ENCODE peak calls at places on chromosomes 2 and 18, in six cellular contexts. V, I, E, Y, B and M are unnamed samples.

GRCh38 chr18:13218376-13219011 is at the start of gene LDLRAD4:
- DNase-seq in V (no peak), I (no peak), E (no peak), Y (peak), B (no peak), M (no peak)

GRCh38 chr2:186098821-186099220 is 360.2 kb downstream of the FSIP2 start:
- DNase-seq in V (no peak), I (no peak), E (no peak), Y (no peak), B (no peak), M (no peak)

GRCh38 chr2:131151398-131151797 is 46.3 kb downstream of the PLEKHB2 start:
- DNase-seq in V (no peak), I (no peak), E (no peak), Y (no peak), B (no peak), M (no peak)

GRCh38 chr2:5510082-5510481 is 182.1 kb upstream of the SOX11 start:
- DNase-seq in V (no peak), I (no peak), E (no peak), Y (no peak), B (no peak), M (no peak)

GRCh38 chr2:46157966-46158310 is 139.3 kb upstream of the EPAS1 start:
- DNase-seq in V (no peak), I (no peak), E (no peak), Y (no peak), B (no peak), M (no peak)

GRCh38 chr2:239002960-239003932 is 155.4 kb downstream of the TWIST2 start:
- DNase-seq in V (peak), I (no peak), E (no peak), Y (no peak), B (peak), M (peak)

GRCh38 chr2:46067501-46068292 is 229.5 kb upstream of the EPAS1 start:
- DNase-seq in V (peak), I (no peak), E (no peak), Y (no peak), B (peak), M (peak)

GRCh38 chr2:9095690-9096089 is 92.2 kb upstream of the MBOAT2 start:
- DNase-seq in V (no peak), I (peak), E (no peak), Y (peak), B (no peak), M (no peak)

GRCh38 chr2:106931742-106932335 is 45.9 kb upstream of the ST6GAL2 start:
- DNase-seq in V (no peak), I (no peak), E (no peak), Y (no peak), B (no peak), M (no peak)

GRCh38 chr2:103353754-103354153 is 591.9 kb downstream of the TMEM182 start:
- DNase-seq in V (no peak), I (no peak), E (no peak), Y (no peak), B (peak), M (no peak)

GRCh38 chr2:158686166-158686792 is 108.8 kb upstream of the DAPL1 start:
- DNase-seq in V (no peak), I (no peak), E (peak), Y (no peak), B (peak), M (no peak)

GRCh38 chr2:48733067-48733503 is 22.4 kb downstream of the LHCGR start:
- DNase-seq in V (no peak), I (no peak), E (no peak), Y (peak), B (no peak), M (no peak)

GRCh38 chr18:2686349-2686968 is 30.9 kb downstream of the SMCHD1 start:
- DNase-seq in V (no peak), I (no peak), E (no peak), Y (no peak), B (no peak), M (no peak)

GRCh38 chr18:79533146-79533545 is 137.4 kb downstream of the NFATC1 start:
- DNase-seq in V (no peak), I (peak), E (no peak), Y (no peak), B (peak), M (no peak)

GRCh38 chr2:210195066-210195852 is 24.1 kb upstream of the KANSL1L start:
- DNase-seq in V (no peak), I (no peak), E (no peak), Y (no peak), B (peak), M (peak)

GRCh38 chr2:133377021-133377481 is 191.2 kb downstream of the NCKAP5 start:
- DNase-seq in V (no peak), I (no peak), E (no peak), Y (no peak), B (no peak), M (no peak)

GRCh38 chr2:174761837-174762236 is 2.4 kb downstream of the CHRNA1 start:
- DNase-seq in V (peak), I (no peak), E (no peak), Y (no peak), B (peak), M (no peak)

GRCh38 chr2:241315879-241316700 is at the start of gene SEPTIN2:
- DNase-seq in V (no peak), I (peak), E (peak), Y (peak), B (peak), M (peak)

DNA sequence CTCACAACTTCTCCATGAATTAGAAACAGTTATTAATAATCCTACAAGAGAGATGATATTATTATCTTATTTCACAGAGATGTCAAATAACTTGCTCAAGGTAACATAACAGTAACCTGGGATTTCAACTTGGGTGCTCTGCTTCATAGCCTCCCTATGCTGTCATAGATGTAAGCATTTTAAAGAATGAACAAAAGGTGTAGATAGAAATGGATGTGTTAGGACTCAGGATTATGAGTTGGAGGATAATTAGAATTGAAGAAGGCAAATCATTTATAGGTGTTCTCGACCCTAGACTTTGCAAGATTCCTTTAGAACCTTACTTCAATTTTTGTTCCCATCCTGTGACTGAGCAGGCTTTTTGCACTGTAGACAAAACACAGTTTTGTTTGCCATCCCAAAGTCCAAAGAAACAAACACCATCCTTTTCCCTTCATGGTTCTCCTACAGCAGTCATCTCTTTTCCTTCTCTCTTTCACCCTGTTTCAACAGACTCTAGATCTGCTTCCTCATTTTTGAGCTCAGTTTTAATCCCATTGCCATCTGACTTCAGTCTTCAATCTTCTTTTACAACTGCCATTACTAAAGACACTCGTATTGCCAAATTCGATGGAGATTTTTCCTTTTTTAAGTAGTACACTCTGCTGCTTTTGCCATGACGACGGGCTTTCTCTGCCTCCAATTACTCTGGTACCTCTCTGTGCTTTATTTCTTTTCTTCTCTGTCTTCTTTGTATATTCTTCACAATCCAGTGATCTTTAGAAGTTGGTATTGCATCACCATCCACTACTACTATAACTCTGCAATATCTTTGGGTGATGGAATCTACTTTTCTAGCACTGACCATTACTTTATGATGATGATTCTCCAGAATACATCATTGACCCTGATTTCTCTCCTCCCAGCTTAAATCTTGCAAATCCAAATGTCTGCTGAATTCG is 4.5 kb downstream of the HNMT start:
- DNase-seq in V (no peak), I (no peak), E (no peak), Y (no peak), B (no peak), M (no peak)
- H3K27ac ChIP-seq in V (no peak), I (peak), E (no peak), Y (no peak), B (no peak), M (no peak)

GRCh38 chr2:70511986-70512729 is 41.5 kb downstream of the TGFA start:
- DNase-seq in V (no peak), I (no peak), E (no peak), Y (peak), B (no peak), M (no peak)

GRCh38 chr2:70515938-70516337 is 37.7 kb downstream of the TGFA start:
- DNase-seq in V (no peak), I (no peak), E (no peak), Y (no peak), B (no peak), M (no peak)

GRCh38 chr2:70513751-70514150 is 39.9 kb downstream of the TGFA start:
- DNase-seq in V (no peak), I (no peak), E (no peak), Y (no peak), B (peak), M (no peak)

GRCh38 chr2:70516596-70516995 is 37.0 kb downstream of the TGFA start:
- DNase-seq in V (no peak), I (no peak), E (no peak), Y (no peak), B (no peak), M (no peak)

DNA sequence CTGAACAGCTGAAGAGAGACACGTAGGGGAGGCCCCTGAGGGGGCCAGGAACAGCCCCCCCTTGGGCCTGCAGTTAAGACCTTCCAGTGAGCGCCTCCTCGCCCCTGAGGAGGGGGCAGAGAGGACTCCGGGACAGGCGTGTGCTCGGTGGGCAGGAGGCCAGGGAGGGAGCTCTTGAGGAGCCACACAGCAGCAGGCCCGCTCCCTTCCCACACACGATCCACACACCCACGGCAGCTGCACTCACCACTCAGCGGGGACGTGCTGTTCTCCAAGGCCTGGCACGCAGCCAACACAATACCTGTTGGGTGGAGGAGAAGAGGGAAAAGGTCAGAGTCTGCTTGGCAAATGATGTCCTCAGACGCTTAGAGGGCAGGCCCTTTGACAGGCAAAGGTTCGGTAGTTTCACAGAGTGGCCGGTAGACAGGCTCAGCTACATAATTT is 39.0 kb downstream of the TGFA start:
- DNase-seq in V (no peak), I (peak), E (no peak), Y (no peak), B (peak), M (no peak)
- H3K27ac ChIP-seq in V (no peak), I (no peak), E (no peak), Y (no peak), B (no peak), M (no peak)

GRCh38 chr2:191611614-191612013 is 66.3 kb upstream of the NABP1 start:
- DNase-seq in V (no peak), I (peak), E (no peak), Y (no peak), B (no peak), M (no peak)
- H3K27ac ChIP-seq in V (peak), I (peak), E (no peak), Y (no peak), B (no peak), M (peak)

DNA sequence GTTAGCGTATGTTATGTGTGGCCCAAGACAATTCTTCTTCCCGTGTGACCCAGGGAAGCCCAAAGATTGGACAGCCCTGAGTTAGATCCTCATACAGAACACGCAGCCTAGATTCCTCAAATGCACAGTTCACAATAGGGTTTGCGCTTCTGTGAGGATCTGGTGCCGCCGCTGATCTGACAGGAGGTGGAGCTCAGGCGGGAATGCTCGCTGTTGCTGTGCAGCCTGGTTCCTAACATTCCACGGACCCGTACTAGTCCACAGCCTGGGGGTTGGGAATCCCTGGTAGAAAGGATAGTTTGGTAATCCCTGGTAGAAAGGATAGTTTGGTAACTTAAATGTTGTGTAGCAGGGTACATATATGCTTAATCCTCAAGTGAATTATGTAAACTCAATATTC is 27.0 kb downstream of the MAPRE3 start:
- DNase-seq in V (no peak), I (no peak), E (no peak), Y (no peak), B (no peak), M (no peak)
- H3K27ac ChIP-seq in V (no peak), I (no peak), E (no peak), Y (no peak), B (no peak), M (no peak)

DNA sequence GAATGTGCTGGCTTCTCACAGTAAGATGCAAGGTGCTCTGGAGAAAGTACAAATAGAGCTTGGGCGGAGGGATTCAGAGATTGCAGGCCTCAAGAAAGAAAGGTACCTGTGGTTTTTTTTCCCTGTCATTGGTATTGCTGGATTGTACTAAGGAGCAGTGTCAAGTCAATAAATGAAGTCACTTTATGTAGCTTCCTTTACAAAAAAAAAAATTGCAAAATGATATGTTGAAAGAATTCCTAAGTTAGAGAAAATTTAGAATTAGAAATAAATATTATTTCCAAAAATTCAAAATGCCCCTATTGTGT is 80.0 kb downstream of the GTF3C3 start:
- DNase-seq in V (no peak), I (no peak), E (no peak), Y (no peak), B (no peak), M (no peak)
- H3K27ac ChIP-seq in V (no peak), I (no peak), E (no peak), Y (no peak), B (peak), M (peak)

GRCh38 chr2:160209457-160209856 is 9.4 kb upstream of the ITGB6 start:
- DNase-seq in V (peak), I (no peak), E (no peak), Y (no peak), B (peak), M (peak)
- H3K27ac ChIP-seq in V (peak), I (peak), E (no peak), Y (no peak), B (peak), M (peak)

GRCh38 chr2:166180951-166181812 is 53.4 kb upstream of the SCN1A start:
- DNase-seq in V (no peak), I (peak), E (no peak), Y (peak), B (peak), M (peak)
- H3K27ac ChIP-seq in V (no peak), I (no peak), E (no peak), Y (no peak), B (no peak), M (peak)

GRCh38 chr2:172085460-172086159 is at the start of gene DLX1:
- DNase-seq in V (no peak), I (no peak), E (no peak), Y (peak), B (no peak), M (peak)

GRCh38 chr2:172082944-172083718 is 2.2 kb upstream of the DLX1 start:
- DNase-seq in V (no peak), I (no peak), E (no peak), Y (peak), B (no peak), M (no peak)

GRCh38 chr2:172083725-172084483 is 1.4 kb upstream of the DLX1 start:
- DNase-seq in V (no peak), I (no peak), E (no peak), Y (peak), B (no peak), M (no peak)

GRCh38 chr2:172084734-172085459 is 410 bp upstream of the DLX1 start:
- DNase-seq in V (peak), I (peak), E (no peak), Y (peak), B (peak), M (peak)

DNA sequence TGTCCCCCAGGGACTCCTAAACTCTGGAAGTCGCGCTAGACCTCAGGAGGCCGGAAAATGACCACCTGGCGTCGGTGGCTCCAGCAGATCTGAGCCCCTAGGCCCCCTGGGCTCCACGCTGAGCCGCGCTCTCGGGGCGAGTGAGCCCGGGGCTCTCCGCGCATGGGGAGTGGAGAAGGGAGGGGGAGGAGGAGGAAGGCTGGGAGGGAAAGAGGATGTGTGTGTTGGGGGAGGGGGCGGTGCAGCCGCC is 898 bp upstream of the DLX1 start:
- DNase-seq in V (no peak), I (no peak), E (no peak), Y (no peak), B (peak), M (peak)
- H3K27ac ChIP-seq in V (peak), I (no peak), E (no peak), Y (no peak), B (peak), M (peak)

DNA sequence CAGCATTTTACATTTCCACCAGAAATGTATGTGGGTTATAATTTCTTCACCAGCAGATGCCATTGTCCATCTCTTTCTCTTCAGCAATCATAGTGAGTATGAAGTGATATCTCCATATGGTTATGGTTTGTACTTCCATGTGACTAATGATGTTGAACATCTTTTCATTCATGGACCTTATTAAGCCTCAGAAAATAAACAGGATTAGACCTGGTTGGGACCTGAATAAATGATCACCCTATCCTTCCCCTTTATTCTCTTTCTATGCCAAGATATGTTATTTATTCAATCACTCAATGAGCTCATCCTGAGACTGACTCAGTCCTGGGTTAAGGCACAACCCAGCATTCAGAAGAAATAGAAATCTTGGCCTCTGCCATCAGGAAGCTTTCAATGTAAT is 86.6 kb downstream of the ANTXR1 start:
- DNase-seq in V (peak), I (no peak), E (no peak), Y (no peak), B (no peak), M (no peak)
- H3K27ac ChIP-seq in V (no peak), I (no peak), E (no peak), Y (no peak), B (no peak), M (no peak)